ENCODE peak calls at places on chromosomes 1 and 21, in ten cellular contexts. R is Right ventricle myocardium superior; M is uterus; S is H9; N is mucosa of gallbladder; O is stimulated activated CD4-positive, alpha-beta T cell treated with anti-CD3 and anti-CD28 coated beads, TNF-alpha, amount 100 ng/mL, for 24 hours; E is ACHN; B is CD8-positive, alpha-beta T cell; P is NCI-H345; A is stimulated activated naive CD8-positive, alpha-beta T cell treated with anti-CD3 and anti-CD28 coated beads, Interleukin-15, Interleukin-2, amounts not matched to agents 100 U/mL and 50 U/mL, for 24 hours. C is an unnamed sample.

GRCh38 chr1:94876362-94876761 is 50.5 kb downstream of the CNN3 start:
- DNase-seq in A (no peak), S (no peak), B (no peak), P (no peak), N (no peak), M (no peak), R (no peak), O (no peak), E (no peak), C (no peak)

GRCh38 chr1:234756066-234756783 is 146.2 kb upstream of the IRF2BP2 start:
- DNase-seq in S (no peak), R (no peak), A (no peak), N (no peak), O (no peak), P (no peak), B (no peak), E (no peak), M (no peak), C (no peak)

GRCh38 chr1:45815667-45816458 is 12.5 kb downstream of the MAST2 start:
- DNase-seq in E (no peak), A (no peak), S (no peak), M (no peak), N (no peak), R (no peak), P (no peak), B (no peak), O (no peak), C (no peak)

GRCh38 chr1:194616835-194617234 is 1430.4 kb upstream of the B3GALT2 start:
- DNase-seq in R (no peak), N (no peak), M (no peak), O (no peak), A (no peak), P (no peak), E (no peak), S (no peak), B (no peak), C (no peak)

GRCh38 chr1:230141002-230141648 is 74.1 kb downstream of the GALNT2 start:
- DNase-seq in O (no peak), M (no peak), N (no peak), S (no peak), R (no peak), B (no peak), E (no peak), P (no peak), A (no peak), C (no peak)

GRCh38 chr1:107965112-107965991 is at the start of gene VAV3:
- DNase-seq in A (peak), S (peak), M (peak), P (peak), N (peak), O (peak), R (peak), E (peak), B (peak), C (peak)

GRCh38 chr1:19066248-19066873 is 109.9 kb upstream of the IFFO2 start:
- DNase-seq in A (no peak), P (no peak), O (no peak), B (no peak), M (no peak), N (peak), S (no peak), E (no peak), R (no peak), C (no peak)

GRCh38 chr21:44514746-44515358 is 25.1 kb downstream of the KRTAP10-1 start:
- DNase-seq in B (no peak), A (no peak), R (peak), O (no peak), E (no peak), M (no peak), S (no peak), P (no peak), N (no peak), C (no peak)

GRCh38 chr1:245298781-245299180 is 144.0 kb downstream of the KIF26B start:
- DNase-seq in A (no peak), B (no peak), M (no peak), E (peak), O (no peak), P (no peak), N (no peak), S (no peak), R (no peak), C (no peak)

GRCh38 chr1:163357378-163357777 is 35.6 kb downstream of the NUF2 start:
- DNase-seq in A (no peak), E (peak), N (no peak), S (no peak), B (no peak), P (no peak), M (no peak), R (no peak), O (no peak), C (no peak)

GRCh38 chr1:208741296-208741695 is 497.1 kb upstream of the PLXNA2 start:
- DNase-seq in M (no peak), A (no peak), O (no peak), S (no peak), E (no peak), B (no peak), P (no peak), N (no peak), R (no peak), C (no peak)

GRCh38 chr1:1599030-1599916 is 662 bp downstream of the FNDC10 start:
- DNase-seq in P (peak), E (peak), B (no peak), M (no peak), N (no peak), O (no peak), A (peak), S (peak), R (peak), C (peak)

GRCh38 chr1:197312163-197312562 is 44.1 kb downstream of the CRB1 start:
- DNase-seq in A (no peak), B (no peak), N (no peak), R (no peak), P (no peak), E (no peak), M (no peak), S (no peak), O (no peak), C (no peak)

GRCh38 chr1:23421752-23422312 is 2.7 kb downstream of the TCEA3 start:
- DNase-seq in S (no peak), E (no peak), O (no peak), M (peak), R (no peak), N (no peak), B (no peak), P (no peak), A (no peak), C (no peak)

GRCh38 chr1:230760360-230760827 is 13.2 kb downstream of the CAPN9 start:
- DNase-seq in R (no peak), A (no peak), P (no peak), O (no peak), E (no peak), N (peak), S (peak), M (no peak), B (no peak), C (no peak)

GRCh38 chr21:37475186-37475868 is 108.8 kb downstream of the DYRK1A start:
- DNase-seq in R (no peak), A (no peak), P (no peak), O (no peak), N (no peak), S (no peak), E (no peak), M (no peak), B (no peak), C (no peak)

GRCh38 chr1:183228650-183229220 is 42.7 kb downstream of the LAMC2 start:
- DNase-seq in M (no peak), O (no peak), N (no peak), E (no peak), R (no peak), S (no peak), B (no peak), A (no peak), P (no peak), C (no peak)

GRCh38 chr1:26907071-26907922 is 6.5 kb downstream of the NR0B2 start:
- DNase-seq in P (no peak), S (no peak), N (peak), B (no peak), M (no peak), A (no peak), E (peak), R (no peak), O (no peak), C (no peak)

GRCh38 chr1:183837062-183837461 is 32.1 kb downstream of the RGL1 start:
- DNase-seq in R (no peak), O (no peak), A (no peak), P (no peak), B (no peak), S (no peak), E (no peak), N (no peak), M (no peak), C (no peak)

GRCh38 chr21:37700641-37701202 is 215.5 kb downstream of the KCNJ6 start:
- DNase-seq in E (peak), R (no peak), O (no peak), P (peak), B (no peak), N (no peak), M (no peak), A (no peak), S (peak), C (no peak)

GRCh38 chr1:161209790-161210409 is 5.2 kb upstream of the FCER1G start:
- DNase-seq in B (peak), P (peak), A (peak), O (peak), R (peak), M (peak), S (peak), N (peak), E (peak), C (peak)

GRCh38 chr1:152497273-152497672 is 13.3 kb upstream of the LCE5A start:
- DNase-seq in E (peak), S (no peak), R (no peak), B (no peak), N (no peak), O (no peak), P (no peak), A (no peak), M (no peak), C (no peak)

GRCh38 chr1:196677781-196678509 is 26.1 kb downstream of the CFH start:
- DNase-seq in O (no peak), N (no peak), B (no peak), P (no peak), E (no peak), R (no peak), A (no peak), S (no peak), M (no peak), C (no peak)

GRCh38 chr1:208781391-208782035 is 537.3 kb upstream of the PLXNA2 start:
- DNase-seq in R (no peak), P (peak), S (peak), B (no peak), M (no peak), A (no peak), N (no peak), E (no peak), O (no peak), C (no peak)

GRCh38 chr1:23825762-23826522 is 713 bp upstream of the HMGCL start:
- DNase-seq in N (no peak), M (no peak), B (no peak), P (no peak), E (no peak), S (no peak), O (no peak), R (no peak), A (no peak), C (no peak)

GRCh38 chr21:41141031-41141457 is 26.9 kb upstream of the BACE2 start:
- DNase-seq in M (no peak), P (no peak), N (no peak), O (no peak), S (no peak), B (no peak), E (peak), R (no peak), A (no peak), C (no peak)

GRCh38 chr1:182595641-182596240 is 6.7 kb upstream of the RNASEL start:
- DNase-seq in M (peak), P (peak), O (peak), B (peak), S (peak), N (peak), E (peak), R (peak), A (peak), C (peak)

GRCh38 chr21:43304206-43304605 is 122.7 kb downstream of the SIK1 start:
- DNase-seq in P (no peak), A (no peak), R (peak), N (no peak), O (no peak), B (no peak), E (no peak), M (no peak), S (no peak), C (no peak)

GRCh38 chr1:154478639-154479038 is 23.4 kb upstream of the TDRD10 start:
- DNase-seq in B (no peak), M (no peak), E (peak), A (no peak), R (no peak), O (no peak), P (no peak), N (no peak), S (no peak), C (no peak)

GRCh38 chr1:199859525-199859924 is 168.0 kb upstream of the NR5A2 start:
- DNase-seq in M (no peak), E (no peak), O (no peak), R (no peak), N (no peak), A (no peak), S (no peak), B (no peak), P (peak), C (no peak)

GRCh38 chr21:45724345-45724961 is 80.9 kb downstream of the PCBP3 start:
- DNase-seq in O (no peak), R (peak), P (no peak), E (no peak), N (no peak), M (no peak), S (no peak), B (no peak), A (no peak), C (no peak)